ENCODE peak calls at places on chromosomes 7 and 10, in four cellular contexts. N is D721Med, W is nephron progenitor cell, A is HCT116. I is an unnamed sample.

GRCh38 chr10:121171825-121172224 is 320.7 kb downstream of the WDR11 start:
- DNase-seq in N (no peak), W (no peak), A (no peak), I (no peak)

GRCh38 chr7:99794585-99795502 is 10.9 kb upstream of the CYP3A4 start:
- DNase-seq in N (no peak), W (no peak), A (no peak), I (no peak)

GRCh38 chr10:1127629-1128028 is 71.4 kb downstream of the WDR37 start:
- DNase-seq in N (no peak), W (no peak), A (no peak), I (no peak)

GRCh38 chr10:63554666-63555065 is 33.5 kb downstream of the REEP3 start:
- DNase-seq in N (no peak), W (no peak), A (peak; percentile 26), I (no peak)

GRCh38 chr7:38704041-38704547 is 72.9 kb upstream of the AMPH start:
- DNase-seq in N (no peak), W (no peak), A (no peak), I (no peak)

GRCh38 chr10:73879296-73880173 is 5.2 kb upstream of the CAMK2G start:
- DNase-seq in N (peak; percentile 69), W (peak; percentile 81), A (peak; percentile 81), I (peak; percentile 96)

GRCh38 chr10:8502611-8503010 is 448.1 kb downstream of the GATA3 start:
- DNase-seq in N (no peak), W (no peak), A (no peak), I (no peak)

GRCh38 chr10:56003555-56003954 is 357.5 kb downstream of the ZWINT start:
- DNase-seq in N (no peak), W (no peak), A (no peak), I (no peak)

GRCh38 chr7:31076051-31076450 is 23.9 kb downstream of the ADCYAP1R1 start:
- DNase-seq in N (no peak), W (no peak), A (no peak), I (no peak)

GRCh38 chr7:99990417-99990816 is 14.6 kb upstream of the AZGP1 start:
- DNase-seq in N (no peak), W (no peak), A (no peak), I (no peak)

GRCh38 chr7:47484457-47484856 is 97.5 kb downstream of the TNS3 start:
- DNase-seq in N (no peak), W (no peak), A (no peak), I (no peak)

GRCh38 chr7:150962743-150963399 is 15.2 kb downstream of the KCNH2 start:
- DNase-seq in N (peak; percentile 95), W (peak; percentile 75), A (no peak), I (no peak)

GRCh38 chr10:55091691-55092328 is 290.8 kb upstream of the PCDH15 start:
- DNase-seq in N (no peak), W (peak; percentile 6), A (no peak), I (no peak)

GRCh38 chr10:58781873-58782488 is 269.3 kb downstream of the BICC1 start:
- DNase-seq in N (no peak), W (peak; percentile 12), A (peak; percentile 47), I (no peak)

GRCh38 chr10:124447741-124448466 is 1.9 kb downstream of the NKX1-2 start:
- DNase-seq in N (no peak), W (peak; percentile 44), A (no peak), I (no peak)

GRCh38 chr7:40987571-40987970 is 715.3 kb downstream of the INHBA start:
- DNase-seq in N (no peak), W (no peak), A (no peak), I (no peak)

GRCh38 chr7:44100458-44101303 is 3.5 kb upstream of the AEBP1 start:
- DNase-seq in N (no peak), W (no peak), A (no peak), I (no peak)

GRCh38 chr10:115957010-115957395 is 316.0 kb downstream of the GFRA1 start:
- DNase-seq in N (no peak), W (no peak), A (no peak), I (no peak)

GRCh38 chr7:100808354-100808875 is 18.9 kb downstream of the EPHB4 start:
- DNase-seq in N (no peak), W (no peak), A (no peak), I (no peak)

GRCh38 chr10:92662852-92663251 is 26.9 kb upstream of the HHEX start:
- DNase-seq in N (no peak), W (no peak), A (no peak), I (no peak)

GRCh38 chr7:103093429-103093828 is 18.5 kb downstream of the ARMC10 start:
- DNase-seq in N (no peak), W (no peak), A (no peak), I (no peak)

GRCh38 chr7:64630496-64630895 is 35.4 kb upstream of the ZNF107 start:
- DNase-seq in N (no peak), W (no peak), A (peak; percentile 16), I (no peak)

GRCh38 chr7:64628192-64628591 is 37.7 kb upstream of the ZNF107 start:
- DNase-seq in N (no peak), W (no peak), A (no peak), I (no peak)

GRCh38 chr7:64626557-64626956 is 39.4 kb upstream of the ZNF107 start:
- DNase-seq in N (no peak), W (no peak), A (no peak), I (no peak)

GRCh38 chr7:64626083-64626469 is 39.9 kb upstream of the ZNF107 start:
- DNase-seq in N (no peak), W (no peak), A (no peak), I (no peak)

GRCh38 chr7:64628721-64629120 is 37.2 kb upstream of the ZNF107 start:
- DNase-seq in N (no peak), W (no peak), A (no peak), I (no peak)
- TF ChIP-seq CTCF in N (no peak), W (no peak), A (no peak), I (no peak)

GRCh38 chr7:12422449-12423320 is 19.0 kb upstream of the VWDE start:
- DNase-seq in N (no peak), W (no peak), A (no peak), I (no peak)
- TF ChIP-seq CTCF in N (no peak), W (no peak), A (no peak), I (no peak)

GRCh38 chr10:3074985-3075600 is 7.7 kb downstream of the PFKP start:
- DNase-seq in N (no peak), W (no peak), A (no peak), I (no peak)

GRCh38 chr10:3077940-3078630 is 10.7 kb downstream of the PFKP start:
- DNase-seq in N (no peak), W (no peak), A (no peak), I (no peak)

GRCh38 chr10:3080608-3081007 is 13.3 kb downstream of the PFKP start:
- DNase-seq in N (no peak), W (no peak), A (no peak), I (no peak)

GRCh38 chr10:3076138-3076537 is 8.8 kb downstream of the PFKP start:
- DNase-seq in N (no peak), W (no peak), A (no peak), I (no peak)

DNA sequence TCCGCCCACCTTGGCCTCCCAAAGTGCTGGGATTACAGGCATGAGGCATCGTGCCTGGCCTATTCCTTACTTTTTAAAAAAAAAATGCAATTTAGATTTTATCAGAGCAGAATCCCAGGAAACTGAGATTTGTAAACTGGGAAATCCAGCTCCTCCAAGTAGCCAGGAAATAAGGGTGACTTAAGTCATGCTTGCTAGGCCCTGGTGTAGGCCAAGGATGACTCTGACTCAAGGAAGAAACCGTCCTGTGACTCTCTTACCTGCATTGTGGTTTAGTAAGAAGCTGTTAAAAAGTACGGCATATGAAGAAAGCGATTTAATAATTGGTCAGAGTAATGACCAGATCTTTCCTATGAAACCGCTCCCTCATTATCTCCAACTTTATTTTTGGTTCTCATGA is 10.2 kb downstream of the PFKP start:
- DNase-seq in N (no peak), W (no peak), A (no peak), I (no peak)
- TF ChIP-seq CTCF in N (no peak), W (no peak), A (no peak), I (no peak)

GRCh38 chr7:28955723-28956607 is 2.2 kb downstream of the TRIL start:
- DNase-seq in N (no peak), W (peak; percentile 81), A (no peak), I (peak; percentile 61)

GRCh38 chr7:28957822-28958234 is 302 bp downstream of the TRIL start:
- DNase-seq in N (no peak), W (no peak), A (no peak), I (no peak)

GRCh38 chr7:28957064-28957821 is 887 bp downstream of the TRIL start:
- DNase-seq in N (no peak), W (peak; percentile 51), A (no peak), I (peak; percentile 58)

GRCh38 chr7:28955356-28955722 is 2.8 kb downstream of the TRIL start:
- DNase-seq in N (no peak), W (no peak), A (no peak), I (no peak)

GRCh38 chr7:28956608-28957063 is 1.5 kb downstream of the TRIL start:
- DNase-seq in N (no peak), W (peak; percentile 79), A (no peak), I (no peak)
- TF ChIP-seq CTCF in N (peak; percentile 39), W (peak; percentile 57), A (no peak), I (peak; percentile 64)

GRCh38 chr7:80732635-80733034 is 94.2 kb downstream of the CD36 start:
- DNase-seq in N (no peak), W (no peak), A (no peak), I (no peak)
- TF ChIP-seq CTCF in N (peak; percentile 14), W (peak; percentile 20), A (no peak), I (no peak)

GRCh38 chr7:128869138-128869943 is 6.7 kb downstream of the ATP6V1F start:
- DNase-seq in N (no peak), W (peak; percentile 72), A (no peak), I (no peak)
- TF ChIP-seq CTCF in N (peak; percentile 6), W (no peak), A (no peak), I (peak; percentile 17)

DNA sequence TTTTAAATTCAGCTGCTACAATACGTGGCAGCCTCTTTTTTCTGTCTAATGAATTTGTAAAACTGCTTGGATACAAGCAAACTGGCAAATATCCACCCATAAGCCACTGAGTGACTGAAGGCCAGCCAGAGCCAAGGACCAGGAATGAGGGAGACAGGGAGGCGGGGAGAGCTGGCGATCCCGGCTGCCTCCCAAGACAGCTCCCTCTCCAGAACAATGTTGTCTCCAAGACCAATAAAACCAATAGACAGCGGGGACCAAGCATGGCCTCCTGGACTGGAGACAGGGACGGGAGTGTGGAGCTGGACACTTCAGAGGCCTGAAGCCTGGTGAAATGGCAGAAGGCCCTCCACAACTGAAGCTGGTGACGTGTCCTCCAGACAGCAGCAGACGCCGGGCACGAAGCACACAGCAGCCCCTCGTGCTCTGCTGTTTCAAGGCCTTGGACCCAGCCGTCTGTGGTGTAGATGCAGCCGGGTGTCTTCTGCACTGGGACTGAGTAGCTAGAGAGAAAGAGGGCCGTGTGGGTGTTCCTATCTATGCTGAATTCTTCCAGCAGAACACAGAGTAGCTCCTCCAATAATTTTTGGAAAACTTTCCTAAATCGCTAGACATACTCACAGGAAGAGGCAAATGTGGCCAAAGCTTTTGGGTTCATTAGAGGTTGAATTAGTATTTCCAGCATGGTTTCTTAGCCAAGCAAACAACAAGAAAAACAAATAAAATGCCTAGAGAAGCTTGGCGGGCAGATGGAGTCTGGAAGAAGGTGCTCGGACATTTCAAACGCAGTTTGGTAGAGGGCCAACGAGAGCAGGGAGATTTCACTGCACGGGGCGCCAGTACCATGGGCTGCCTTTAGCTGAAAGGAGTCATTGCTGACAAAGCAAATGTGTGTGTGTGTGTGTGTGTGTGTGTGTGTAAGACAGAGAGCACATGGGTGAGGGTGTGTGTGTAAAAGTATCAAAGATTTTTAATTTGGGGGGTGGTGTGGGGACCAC is 570.4 kb downstream of the TCERG1L start:
- DNase-seq in N (no peak), W (no peak), A (no peak), I (no peak)
- TF ChIP-seq CTCF in N (no peak), W (no peak), A (no peak), I (no peak)

GRCh38 chr10:22791655-22792054 is 77.3 kb upstream of the PIP4K2A start:
- DNase-seq in N (no peak), W (no peak), A (no peak), I (no peak)
- TF ChIP-seq CTCF in N (no peak), W (no peak), A (no peak), I (no peak)